ENCODE peak calls at places on chromosome 15, in six cellular contexts. I, U, F, S, P and J are unnamed samples.

GRCh38 chr15:65587094-65587493 is 23.8 kb downstream of the INTS14 start:
- DNase-seq in I (no peak), U (no peak), F (no peak), S (no peak), P (no peak), J (no peak)

GRCh38 chr15:69537085-69537484 is 84.5 kb downstream of the RPLP1 start:
- DNase-seq in I (no peak), U (no peak), F (peak; percentile 69), S (no peak), P (no peak), J (no peak)

GRCh38 chr15:44194397-44195150 is 497 bp downstream of the FRMD5 start:
- DNase-seq in I (no peak), U (peak; percentile 72), F (peak; percentile 70), S (peak; percentile 7), P (peak; percentile 37), J (no peak)

GRCh38 chr15:82177291-82178010 is 85.1 kb downstream of the EFL1 start:
- DNase-seq in I (no peak), U (no peak), F (no peak), S (no peak), P (no peak), J (no peak)

GRCh38 chr15:74308643-74308945 is 58.9 kb downstream of the CYP11A1 start:
- DNase-seq in I (no peak), U (no peak), F (no peak), S (no peak), P (no peak), J (no peak)

GRCh38 chr15:63969652-63970421 is 76.4 kb downstream of the DAPK2 start:
- DNase-seq in I (no peak), U (no peak), F (no peak), S (no peak), P (no peak), J (no peak)

GRCh38 chr15:92429378-92430066 is 35.8 kb downstream of the ST8SIA2 start:
- DNase-seq in I (peak; percentile 10), U (peak; percentile 21), F (no peak), S (no peak), P (no peak), J (no peak)

GRCh38 chr15:78220713-78221112 is 13.7 kb downstream of the ACSBG1 start:
- DNase-seq in I (no peak), U (no peak), F (no peak), S (no peak), P (no peak), J (no peak)

GRCh38 chr15:64356443-64357040 is 569 bp upstream of the CSNK1G1 start:
- DNase-seq in I (no peak), U (no peak), F (peak; percentile 79), S (no peak), P (no peak), J (no peak)

GRCh38 chr15:99427210-99427609 is 138.6 kb upstream of the MEF2A start:
- DNase-seq in I (no peak), U (no peak), F (no peak), S (no peak), P (no peak), J (no peak)

GRCh38 chr15:61748529-61748928 is 311.7 kb downstream of the VPS13C start:
- DNase-seq in I (no peak), U (no peak), F (no peak), S (no peak), P (no peak), J (no peak)

GRCh38 chr15:83299462-83299861 is 15.0 kb upstream of the BNC1 start:
- DNase-seq in I (no peak), U (no peak), F (no peak), S (no peak), P (no peak), J (no peak)

GRCh38 chr15:33048255-33048654 is 146.3 kb downstream of the FMN1 start:
- DNase-seq in I (peak; percentile 33), U (no peak), F (no peak), S (no peak), P (no peak), J (no peak)

GRCh38 chr15:90592144-90592887 is 62.6 kb downstream of the CRTC3 start:
- DNase-seq in I (no peak), U (no peak), F (no peak), S (no peak), P (no peak), J (no peak)

GRCh38 chr15:79339588-79340314 is 28.8 kb downstream of the TMED3 start:
- DNase-seq in I (peak; percentile 39), U (no peak), F (peak; percentile 4), S (no peak), P (no peak), J (peak; percentile 15)

GRCh38 chr15:85000937-85001336 is 19.3 kb downstream of the PDE8A start:
- DNase-seq in I (no peak), U (no peak), F (no peak), S (no peak), P (no peak), J (no peak)

GRCh38 chr15:22861151-22861550 is 22.7 kb downstream of the NIPA2 start:
- DNase-seq in I (no peak), U (no peak), F (no peak), S (no peak), P (no peak), J (no peak)

GRCh38 chr15:68210821-68211655 is 5.9 kb upstream of the CALML4 start:
- DNase-seq in I (peak; percentile 46), U (no peak), F (peak; percentile 40), S (peak; percentile 28), P (peak; percentile 27), J (peak; percentile 81)

GRCh38 chr15:82986442-82986780 is 401 bp downstream of the RAMAC start:
- DNase-seq in I (peak; percentile 14), U (no peak), F (no peak), S (no peak), P (no peak), J (no peak)

GRCh38 chr15:73950479-73951043 is 24.3 kb downstream of the LOXL1 start:
- DNase-seq in I (no peak), U (no peak), F (no peak), S (no peak), P (no peak), J (no peak)

GRCh38 chr15:43249236-43249635 is 17.5 kb downstream of the TGM5 start:
- DNase-seq in I (no peak), U (no peak), F (no peak), S (no peak), P (no peak), J (no peak)

GRCh38 chr15:63891079-63891762 is 57.5 kb upstream of the HERC1 start:
- DNase-seq in I (peak; percentile 87), U (peak; percentile 28), F (peak; percentile 73), S (peak; percentile 59), P (peak; percentile 58), J (peak; percentile 82)

GRCh38 chr15:89428246-89428645 is 68.1 kb downstream of the RHCG start:
- DNase-seq in I (no peak), U (no peak), F (no peak), S (no peak), P (no peak), J (no peak)

GRCh38 chr15:57559875-57560274 is 31.8 kb upstream of the MYZAP start:
- DNase-seq in I (peak; percentile 76), U (peak; percentile 31), F (peak; percentile 44), S (peak; percentile 61), P (peak; percentile 56), J (peak; percentile 85)

GRCh38 chr15:63345391-63345752 is 36.3 kb downstream of the CA12 start:
- DNase-seq in I (peak; percentile 16), U (no peak), F (no peak), S (no peak), P (no peak), J (no peak)

GRCh38 chr15:88629071-88629470 is 7.9 kb downstream of the AEN start:
- DNase-seq in I (no peak), U (no peak), F (no peak), S (no peak), P (no peak), J (no peak)

GRCh38 chr15:26294062-26294689 is 431.0 kb upstream of the ATP10A start:
- DNase-seq in I (no peak), U (no peak), F (peak; percentile 38), S (no peak), P (no peak), J (peak; percentile 8)

GRCh38 chr15:79031201-79031600 is 59.4 kb downstream of the RASGRF1 start:
- DNase-seq in I (no peak), U (no peak), F (no peak), S (no peak), P (no peak), J (no peak)

GRCh38 chr15:52559583-52559982 is 9.2 kb downstream of the ARPP19 start:
- DNase-seq in I (no peak), U (no peak), F (no peak), S (no peak), P (peak; percentile 27), J (no peak)

GRCh38 chr15:40289140-40289775 is 6.4 kb upstream of the ANKRD63 start:
- DNase-seq in I (peak; percentile 57), U (no peak), F (peak; percentile 71), S (no peak), P (no peak), J (no peak)

GRCh38 chr15:69758291-69758771 is 305.7 kb downstream of the RPLP1 start:
- DNase-seq in I (no peak), U (no peak), F (no peak), S (no peak), P (no peak), J (no peak)

GRCh38 chr15:65612616-65612946 is 1.6 kb upstream of the INTS14 start:
- DNase-seq in I (no peak), U (no peak), F (no peak), S (no peak), P (no peak), J (no peak)

GRCh38 chr15:36210426-36210825 is 369.0 kb upstream of the CDIN1 start:
- DNase-seq in I (no peak), U (no peak), F (no peak), S (no peak), P (no peak), J (no peak)

GRCh38 chr15:48331796-48332641 is 790 bp downstream of the DUT start:
- DNase-seq in I (peak; percentile 87), U (peak; percentile 73), F (peak; percentile 79), S (peak; percentile 59), P (peak; percentile 51), J (peak; percentile 67)

GRCh38 chr15:96328101-96328958 is 2.2 kb upstream of the NR2F2 start:
- DNase-seq in I (no peak), U (no peak), F (no peak), S (no peak), P (no peak), J (no peak)

GRCh38 chr15:56869573-56869972 is 48.9 kb upstream of the TCF12 start:
- DNase-seq in I (peak; percentile 38), U (no peak), F (peak; percentile 13), S (no peak), P (no peak), J (peak; percentile 36)

GRCh38 chr15:79853492-79854328 is 43.1 kb downstream of the MTHFS start:
- DNase-seq in I (peak; percentile 68), U (peak; percentile 20), F (peak; percentile 58), S (peak; percentile 37), P (peak; percentile 65), J (peak; percentile 65)

GRCh38 chr15:70765504-70766281 is 2.3 kb upstream of the UACA start:
- DNase-seq in I (no peak), U (no peak), F (no peak), S (no peak), P (no peak), J (no peak)

GRCh38 chr15:62846805-62847481 is 195.6 kb upstream of the TPM1 start:
- DNase-seq in I (no peak), U (no peak), F (no peak), S (no peak), P (no peak), J (no peak)